ENCODE peak calls at places on chromosome 10, in six cellular contexts. L is fibroblast of lung; J is cardiac muscle cell; V is mucosa of descending colon; E is aorta; U is effector memory CD4-positive, alpha-beta T cell. M is an unnamed sample.

GRCh38 chr10:116163308-116163707 is 109.7 kb downstream of the GFRA1 start:
- DNase-seq in U (no peak), J (no peak), E (no peak), L (no peak), V (no peak), M (no peak)

GRCh38 chr10:61452655-61453641 is at the start of gene TMEM26:
- DNase-seq in U (no peak), L (peak; percentile 63), V (peak; percentile 51), E (peak; percentile 78), J (peak; percentile 48), M (peak; percentile 78)

GRCh38 chr10:100887761-100888296 is 24.9 kb upstream of the SLF2 start:
- DNase-seq in U (no peak), J (no peak), L (no peak), E (no peak), V (no peak), M (no peak)

GRCh38 chr10:87760195-87760905 is 57.7 kb downstream of the ATAD1 start:
- DNase-seq in U (no peak), E (no peak), J (no peak), L (no peak), V (no peak), M (no peak)

GRCh38 chr10:58254644-58255043 is 13.1 kb downstream of the IPMK start:
- DNase-seq in U (no peak), V (no peak), L (no peak), J (no peak), E (no peak), M (no peak)

GRCh38 chr10:129033790-129034272 is 433.2 kb upstream of the MGMT start:
- DNase-seq in E (no peak), U (no peak), V (no peak), J (no peak), L (no peak), M (no peak)

GRCh38 chr10:600876-601275 is 88.6 kb downstream of the DIP2C start:
- DNase-seq in J (no peak), E (peak; percentile 50), U (no peak), L (peak; percentile 81), V (peak; percentile 3), M (no peak)

GRCh38 chr10:5423774-5424173 is 11.4 kb downstream of the NET1 start:
- DNase-seq in E (no peak), V (no peak), J (no peak), U (no peak), L (peak; percentile 72), M (no peak)

GRCh38 chr10:490891-491571 is 198.4 kb downstream of the DIP2C start:
- DNase-seq in V (no peak), L (peak; percentile 64), E (no peak), J (peak; percentile 17), U (no peak), M (no peak)

GRCh38 chr10:103859161-103860141 is 4.1 kb upstream of the SH3PXD2A start:
- DNase-seq in U (no peak), J (peak; percentile 80), L (peak; percentile 60), V (no peak), E (no peak), M (peak; percentile 64)

GRCh38 chr10:132296671-132297443 is 10.9 kb downstream of the STK32C start:
- DNase-seq in J (no peak), U (no peak), L (no peak), E (peak; percentile 40), V (peak; percentile 5), M (no peak)

GRCh38 chr10:21298686-21299085 is 226.8 kb downstream of the SKIDA1 start:
- DNase-seq in V (no peak), L (no peak), E (no peak), U (no peak), J (no peak), M (no peak)

GRCh38 chr10:26449726-26450125 is 11.6 kb downstream of the APBB1IP start:
- DNase-seq in E (no peak), J (no peak), L (no peak), U (no peak), V (no peak), M (no peak)

GRCh38 chr10:36888925-36889573 is 236.3 kb upstream of the ANKRD30A start:
- DNase-seq in E (no peak), L (no peak), J (peak; percentile 68), U (no peak), V (no peak), M (no peak)

GRCh38 chr10:31381766-31382316 is 62.8 kb downstream of the ZEB1 start:
- DNase-seq in L (peak; percentile 50), J (no peak), E (peak; percentile 47), V (no peak), U (no peak), M (no peak)

GRCh38 chr10:102342462-102342861 is 53.0 kb upstream of the NFKB2 start:
- DNase-seq in L (peak; percentile 49), J (no peak), U (no peak), V (no peak), E (no peak), M (no peak)

GRCh38 chr10:93799309-93799708 is 41.6 kb downstream of the LGI1 start:
- DNase-seq in V (no peak), L (no peak), U (no peak), E (no peak), J (no peak), M (no peak)

GRCh38 chr10:30705086-30705624 is 75.6 kb upstream of the LYZL2 start:
- DNase-seq in V (no peak), L (no peak), J (no peak), E (no peak), U (peak; percentile 26), M (no peak)

GRCh38 chr10:69217119-69217754 is 2.9 kb upstream of the HKDC1 start:
- DNase-seq in J (no peak), E (no peak), V (no peak), U (no peak), L (peak; percentile 93), M (no peak)

GRCh38 chr10:86642499-86642898 is 11.8 kb upstream of the OPN4 start:
- DNase-seq in V (no peak), L (peak; percentile 51), U (no peak), E (no peak), J (no peak), M (no peak)

GRCh38 chr10:14386202-14386593 is 55.5 kb upstream of the FRMD4A start:
- DNase-seq in J (no peak), L (peak; percentile 97), E (peak; percentile 62), V (no peak), U (no peak), M (no peak)

GRCh38 chr10:14247650-14248258 is 83.0 kb downstream of the FRMD4A start:
- DNase-seq in E (no peak), U (no peak), V (no peak), L (peak; percentile 21), J (no peak), M (peak; percentile 72)

GRCh38 chr10:33477291-33478088 is 143.0 kb upstream of the NRP1 start:
- DNase-seq in E (no peak), V (no peak), U (no peak), J (no peak), L (no peak), M (no peak)

GRCh38 chr10:112562803-112563663 is 116.0 kb downstream of the VTI1A start:
- DNase-seq in J (no peak), U (no peak), V (no peak), L (peak; percentile 28), E (no peak), M (no peak)

GRCh38 chr10:29254123-29255046 is 34.5 kb upstream of the LYZL1 start:
- DNase-seq in E (no peak), J (peak; percentile 94), U (no peak), V (no peak), L (peak; percentile 78), M (no peak)

GRCh38 chr10:114850126-114850525 is 28.5 kb downstream of the FHIP2A start:
- DNase-seq in J (no peak), U (no peak), L (no peak), V (no peak), E (no peak), M (no peak)

GRCh38 chr10:3790272-3790671 is 5.3 kb upstream of the KLF6 start:
- DNase-seq in V (no peak), J (no peak), L (no peak), E (no peak), U (no peak), M (no peak)

GRCh38 chr10:51999089-51999488 is 299.7 kb upstream of the CSTF2T start:
- DNase-seq in V (no peak), J (no peak), L (no peak), U (no peak), E (no peak), M (no peak)

GRCh38 chr10:79349072-79349491 is 1.8 kb downstream of the PPIF start:
- DNase-seq in U (no peak), E (peak; percentile 37), L (no peak), V (no peak), J (no peak), M (no peak)

GRCh38 chr10:79351332-79351731 is 4.1 kb downstream of the PPIF start:
- DNase-seq in U (no peak), L (no peak), E (peak; percentile 29), J (no peak), V (no peak), M (no peak)

GRCh38 chr10:79352035-79352595 is 4.8 kb downstream of the PPIF start:
- DNase-seq in V (no peak), U (no peak), J (no peak), E (peak; percentile 30), L (no peak), M (no peak)

GRCh38 chr10:79349766-79350406 is 2.6 kb downstream of the PPIF start:
- DNase-seq in E (peak; percentile 32), J (peak; percentile 91), L (no peak), V (no peak), U (no peak), M (no peak)

GRCh38 chr10:79350407-79351154 is 3.3 kb downstream of the PPIF start:
- DNase-seq in E (peak; percentile 44), U (no peak), J (no peak), V (no peak), L (no peak), M (no peak)
- H3K4me1 ChIP-seq in E (no peaks in the 10 kb centered on the region), U (peaks cover 27% of the 10 kb centered on the region), J (peaks cover 27% of the 10 kb centered on the region), V (peaks cover 15% of the 10 kb centered on the region), L (peaks cover 8% of the 10 kb centered on the region), M (peaks cover 14% of the 10 kb centered on the region)

GRCh38 chr10:123134058-123134914 is 1.5 kb upstream of the HMX3 start:
- DNase-seq in J (no peak), U (no peak), L (no peak), V (no peak), E (no peak), M (no peak)
- H3K4me3 ChIP-seq in J (no peak overlapping the region), U (peak overlapping the region; percentile 68), L (no peak overlapping the region), V (no peak overlapping the region), E (no peak overlapping the region), M (no peak overlapping the region)

GRCh38 chr10:68007356-68007755 is 67.7 kb downstream of the HERC4 start:
- DNase-seq in V (no peak), E (no peak), L (no peak), U (no peak), J (no peak), M (no peak)
- H3K4me1 ChIP-seq in V (no peaks in the 10 kb centered on the region), E (no peaks in the 10 kb centered on the region), L (no peaks in the 10 kb centered on the region), U (no peaks in the 10 kb centered on the region), J (no peaks in the 10 kb centered on the region), M (no peaks in the 10 kb centered on the region)

DNA sequence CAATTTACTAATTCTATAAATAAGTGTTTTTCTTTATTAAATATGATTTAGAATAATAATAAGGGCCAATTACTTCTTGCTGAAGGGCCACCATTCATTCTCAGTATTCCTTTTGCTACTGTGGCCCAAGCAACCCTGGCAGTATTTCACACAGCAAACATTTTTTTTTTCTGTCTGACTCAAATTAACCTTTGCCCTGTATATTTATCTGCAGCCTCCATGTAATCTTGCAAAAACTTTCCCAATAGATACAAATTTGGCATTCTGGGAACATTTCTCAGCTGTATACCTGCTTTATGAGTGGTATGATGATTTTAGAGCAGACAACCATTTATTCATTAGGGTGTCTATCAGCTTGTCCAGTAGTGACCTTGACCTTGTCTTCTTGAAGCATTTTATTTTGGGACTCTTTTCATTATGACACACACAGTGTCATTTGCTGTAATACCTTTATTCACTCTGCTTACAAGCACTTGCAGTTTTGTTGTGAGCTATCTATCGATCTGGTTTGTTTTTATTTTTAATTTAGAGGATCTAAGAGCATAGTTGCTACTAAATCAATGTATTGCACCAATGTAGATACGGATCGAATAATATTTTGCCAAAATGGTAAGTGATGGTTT is 159.7 kb upstream of the PLXDC2 start:
- DNase-seq in V (no peak), J (no peak), L (peak; percentile 19), E (no peak), U (no peak), M (no peak)
- H3K4me3 ChIP-seq in V (no peak overlapping the region), J (no peak overlapping the region), L (no peak overlapping the region), E (no peak overlapping the region), U (no peak overlapping the region), M (no peak overlapping the region)

M was measured in ovary.